ENCODE peak calls at places on chromosomes 13 and 19, in five cellular contexts. B is A549, I is GM23338, F is GM12878, U is HepG2. R is an unnamed sample.

GRCh38 chr13:25478186-25478585 is 106.4 kb downstream of the ATP8A2 start:
- DNase-seq in B (peak; percentile 9), I (peak; percentile 88), F (no peak), U (peak; percentile 44), R (no peak)

GRCh38 chr13:90362718-90363117 is 984.8 kb upstream of the MIR17HG start:
- DNase-seq in I (no peak), F (no peak), U (no peak), B (peak; percentile 39), R (no peak)

GRCh38 chr19:5826531-5827341 is 12.8 kb downstream of the FUT6 start:
- DNase-seq in F (no peak), B (peak; percentile 70), U (peak; percentile 87), I (peak; percentile 85), R (no peak)

GRCh38 chr13:95452376-95452775 is 100.1 kb upstream of the CLDN10 start:
- DNase-seq in I (no peak), U (no peak), B (no peak), F (no peak), R (no peak)

GRCh38 chr13:64688893-64689677 is 2541.1 kb downstream of the PCDH9 start:
- DNase-seq in U (no peak), B (peak; percentile 45), I (no peak), F (no peak), R (no peak)

GRCh38 chr19:38686530-38686888 is 39.1 kb downstream of the ACTN4 start:
- DNase-seq in I (no peak), B (no peak), U (no peak), F (peak; percentile 53), R (peak; percentile 47)

GRCh38 chr19:604355-604754 is 14.7 kb downstream of the HCN2 start:
- DNase-seq in B (peak; percentile 62), U (no peak), F (no peak), I (no peak), R (peak; percentile 85)

GRCh38 chr13:29935309-29935981 is 85.0 kb upstream of the UBL3 start:
- DNase-seq in U (no peak), B (no peak), F (peak; percentile 74), I (no peak), R (no peak)

GRCh38 chr13:40197936-40198335 is 468.5 kb downstream of the FOXO1 start:
- DNase-seq in U (no peak), F (no peak), B (no peak), I (no peak), R (no peak)

GRCh38 chr13:75902166-75903104 is 266.3 kb downstream of the LMO7 start:
- DNase-seq in F (no peak), I (no peak), B (peak; percentile 0), U (no peak), R (no peak)

GRCh38 chr13:50125306-50125555 is 110.0 kb downstream of the KCNRG start:
- DNase-seq in U (no peak), F (no peak), I (no peak), B (no peak), R (no peak)

GRCh38 chr13:50125556-50126377 is 110.5 kb downstream of the KCNRG start:
- DNase-seq in I (peak; percentile 91), U (peak; percentile 80), F (no peak), B (peak; percentile 70), R (peak; percentile 74)

GRCh38 chr13:50127017-50127725 is 111.9 kb downstream of the KCNRG start:
- DNase-seq in I (peak; percentile 63), B (no peak), F (no peak), U (no peak), R (no peak)

GRCh38 chr13:50127726-50128291 is 112.6 kb downstream of the KCNRG start:
- DNase-seq in U (no peak), I (peak; percentile 77), B (no peak), F (no peak), R (no peak)

GRCh38 chr13:50126378-50127016 is 111.3 kb downstream of the KCNRG start:
- DNase-seq in I (peak; percentile 50), B (peak; percentile 62), U (peak; percentile 27), F (no peak), R (no peak)
- TF ChIP-seq JUNB in I (no peak), B (no peak), U (no peak), F (no peak), R (no peak)

DNA sequence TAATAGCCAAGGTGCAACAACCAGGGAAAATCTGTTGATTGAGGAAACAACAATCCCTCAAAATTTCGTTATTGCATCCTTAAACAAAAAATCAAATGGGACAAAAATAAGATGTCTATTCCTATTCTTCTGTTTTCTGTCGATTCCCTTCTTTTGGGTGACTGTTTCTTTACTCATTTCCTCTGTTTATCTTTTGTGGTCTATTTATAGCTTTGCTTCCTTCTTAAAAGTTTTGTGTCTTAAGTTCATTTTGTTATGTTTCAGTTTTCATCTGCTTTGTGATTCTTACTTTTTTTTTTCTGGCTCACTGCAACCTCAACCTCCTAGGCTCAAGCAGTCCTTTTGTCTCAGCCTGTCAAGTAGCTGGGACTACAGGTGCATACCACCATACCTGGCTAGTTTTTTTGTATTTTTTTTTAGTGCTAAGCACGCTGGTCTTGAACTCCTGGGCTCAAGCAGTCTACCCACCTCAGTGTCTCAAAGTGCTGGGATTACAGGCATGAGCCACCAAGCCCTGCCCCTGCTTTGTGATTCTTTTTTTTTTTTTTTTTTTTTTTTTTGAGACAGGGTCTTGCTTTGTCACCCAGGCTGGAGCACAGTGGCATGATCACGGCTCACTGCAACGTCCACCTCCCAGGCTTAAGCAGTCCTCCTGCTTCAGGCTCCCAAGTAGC is 10.4 kb downstream of the ZNF146 start:
- DNase-seq in I (no peak), B (no peak), U (no peak), F (no peak), R (no peak)
- TF ChIP-seq JUNB in I (no peak), B (no peak), U (no peak), F (no peak), R (no peak)

GRCh38 chr13:31773538-31773937 is 34.2 kb downstream of the RXFP2 start:
- DNase-seq in F (no peak), I (no peak), U (no peak), B (no peak), R (no peak)

GRCh38 chr13:31774186-31774585 is 34.9 kb downstream of the RXFP2 start:
- DNase-seq in U (no peak), I (no peak), B (no peak), F (no peak), R (no peak)

GRCh38 chr13:31775148-31775547 is 35.8 kb downstream of the RXFP2 start:
- DNase-seq in I (no peak), U (no peak), B (no peak), F (no peak), R (no peak)

GRCh38 chr13:31769581-31769980 is 30.3 kb downstream of the RXFP2 start:
- DNase-seq in I (no peak), U (no peak), F (no peak), B (no peak), R (no peak)

GRCh38 chr13:31772231-31772630 is 32.9 kb downstream of the RXFP2 start:
- DNase-seq in F (no peak), U (no peak), B (no peak), I (no peak), R (no peak)
- TF ChIP-seq JUNB in F (no peak), U (no peak), B (no peak), I (no peak), R (no peak)

DNA sequence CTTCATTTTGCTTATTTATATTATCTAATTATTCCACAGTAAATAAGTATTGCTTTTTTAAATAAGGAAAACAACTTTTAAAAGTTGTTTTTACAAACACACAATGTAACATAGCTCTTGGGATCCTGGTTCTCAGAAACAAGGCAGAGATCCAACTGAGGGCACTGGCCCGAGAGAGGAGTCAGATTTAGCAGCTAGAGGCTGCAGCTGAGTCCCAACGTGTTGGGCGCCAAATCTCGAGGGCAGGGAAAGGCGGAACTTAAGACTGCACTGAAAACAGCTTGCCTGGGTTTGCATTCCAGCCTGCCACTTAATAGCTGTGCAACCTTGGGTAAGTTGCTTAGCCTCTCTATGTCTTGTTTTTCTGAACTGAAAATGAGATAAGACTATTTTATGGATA is 16.4 kb upstream of the WASF3 start:
- DNase-seq in I (no peak), U (no peak), F (no peak), B (no peak), R (no peak)
- TF ChIP-seq JUNB in I (no peak), U (no peak), F (no peak), B (no peak), R (no peak)

GRCh38 chr19:19955208-19955607 is 54.5 kb downstream of the ZNF93 start:
- DNase-seq in U (no peak), F (no peak), I (no peak), B (no peak), R (no peak)

DNA sequence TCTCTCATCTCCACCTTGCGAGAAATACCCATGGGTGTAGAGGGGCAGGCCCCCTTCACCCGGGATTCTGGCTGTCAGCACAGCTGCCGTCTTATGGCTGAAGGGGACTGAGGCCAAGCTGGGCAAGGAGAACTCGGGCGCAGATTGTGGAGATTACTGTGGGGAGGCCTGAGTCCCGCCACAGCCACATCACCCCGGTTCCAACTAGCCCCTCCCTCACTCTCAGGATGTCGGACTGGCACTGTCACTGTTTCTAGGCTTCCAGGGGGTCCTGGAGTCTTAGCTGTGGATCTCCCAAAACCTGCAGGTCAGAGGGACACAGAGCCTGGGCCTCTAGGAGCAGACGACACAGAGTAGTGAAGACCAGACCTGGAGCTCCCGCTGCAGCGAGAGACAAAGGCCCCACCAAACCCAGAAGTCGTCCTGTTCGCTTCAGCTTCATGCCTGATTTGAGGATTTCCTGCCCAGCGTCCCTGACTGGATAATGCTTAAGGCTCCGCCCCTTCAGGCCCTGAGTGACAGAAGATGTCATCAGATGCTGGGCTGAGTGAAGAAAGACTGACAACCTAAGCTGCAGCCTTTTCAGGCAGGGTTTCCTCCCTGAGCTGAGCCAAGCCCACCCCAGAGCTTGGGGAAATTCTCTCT is 55.8 kb downstream of the ZNF93 start:
- DNase-seq in U (no peak), F (no peak), I (peak; percentile 98), B (no peak), R (no peak)
- TF ChIP-seq JUNB in U (no peak), F (no peak), I (no peak), B (no peak), R (no peak)

GRCh38 chr19:48842744-48843162 is 6.5 kb upstream of the HSD17B14 start:
- DNase-seq in B (peak; percentile 71), U (peak; percentile 58), F (no peak), I (peak; percentile 93), R (peak; percentile 80)
- TF ChIP-seq JUNB in B (no peak), U (no peak), F (no peak), I (no peak), R (no peak)

DNA sequence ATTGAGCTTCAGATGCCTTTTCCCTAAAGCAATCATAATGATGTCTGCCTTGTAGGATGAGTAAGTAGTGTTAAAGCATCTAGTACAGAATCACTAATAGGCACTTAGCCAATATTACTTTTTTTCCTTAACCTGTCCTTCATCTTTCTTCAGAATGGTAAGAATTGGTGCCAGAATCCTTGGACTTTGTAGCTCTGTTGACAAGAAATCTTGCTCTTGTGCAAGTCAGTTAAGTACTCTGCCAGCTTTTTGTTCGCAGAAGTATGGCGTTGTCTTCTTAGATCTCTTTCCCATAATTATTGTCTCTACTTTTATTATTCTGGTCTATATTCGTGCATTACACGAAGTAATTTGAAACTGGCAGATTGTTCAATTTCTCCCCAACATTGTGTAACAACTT is 554.5 kb downstream of the PCDH9 start:
- DNase-seq in B (peak; percentile 52), U (no peak), I (no peak), F (no peak), R (no peak)
- TF ChIP-seq JUNB in B (no peak), U (no peak), I (no peak), F (no peak), R (no peak)